ENCODE peak calls at places on chromosomes 7 and 10, in seven cellular contexts. T is NCI-H345; N is stimulated activated CD4-positive, alpha-beta T cell treated with anti-CD3 and anti-CD28 coated beads, Interleukin-4, amount 100 ng/mL, for 24 hours; A is right cardiac atrium; U is AG10803; L is HL-60; E is astrocyte of the cerebellum. B is an unnamed sample.

GRCh38 chr7:47520408-47520807 is 61.5 kb downstream of the TNS3 start:
- DNase-seq in E (peak; percentile 52), U (peak; percentile 99), T (no peak), L (no peak), N (no peak), A (peak; percentile 82), B (no peak)

GRCh38 chr10:72158174-72158573 is 57.6 kb upstream of the ANAPC16 start:
- DNase-seq in A (no peak), T (no peak), E (no peak), L (no peak), U (no peak), N (no peak), B (no peak)

GRCh38 chr7:132783824-132784223 is 207.6 kb upstream of the PLXNA4 start:
- DNase-seq in U (peak; percentile 79), N (no peak), E (peak; percentile 84), L (no peak), A (no peak), T (peak; percentile 83), B (no peak)

GRCh38 chr7:31633894-31634494 is 53.0 kb upstream of the PPP1R17 start:
- DNase-seq in U (peak; percentile 44), A (peak; percentile 20), N (no peak), L (peak; percentile 35), E (peak; percentile 50), T (peak; percentile 68), B (no peak)

GRCh38 chr7:86470763-86471162 is 172.9 kb upstream of the GRM3 start:
- DNase-seq in E (no peak), A (no peak), U (no peak), L (no peak), T (no peak), N (no peak), B (no peak)

GRCh38 chr7:118185163-118185860 is 1.3 kb downstream of the LSM8 start:
- DNase-seq in U (peak; percentile 80), T (no peak), L (no peak), E (no peak), N (no peak), A (no peak), B (no peak)

GRCh38 chr7:132666076-132666775 is 90.0 kb upstream of the PLXNA4 start:
- DNase-seq in A (no peak), L (no peak), N (no peak), E (no peak), U (peak; percentile 16), T (no peak), B (no peak)

GRCh38 chr7:41994746-41995110 is 242.3 kb downstream of the GLI3 start:
- DNase-seq in A (no peak), N (no peak), U (peak; percentile 98), T (no peak), L (no peak), E (no peak), B (no peak)

GRCh38 chr10:23035569-23035968 is 59.8 kb upstream of the MSRB2 start:
- DNase-seq in N (no peak), L (no peak), U (no peak), T (no peak), A (no peak), E (no peak), B (no peak)

GRCh38 chr7:48097511-48098231 is 8.6 kb downstream of the UPP1 start:
- DNase-seq in E (no peak), N (no peak), U (peak; percentile 49), A (no peak), L (no peak), T (no peak), B (no peak)

GRCh38 chr10:119688033-119688508 is 36.9 kb downstream of the BAG3 start:
- DNase-seq in E (no peak), A (no peak), L (peak; percentile 9), T (no peak), N (no peak), U (no peak), B (no peak)

GRCh38 chr10:24262929-24263653 is 54.2 kb downstream of the KIAA1217 start:
- DNase-seq in E (no peak), U (no peak), T (no peak), A (no peak), N (no peak), L (no peak), B (no peak)

GRCh38 chr7:13016633-13017324 is 329.3 kb downstream of the ARL4A start:
- DNase-seq in N (no peak), A (no peak), E (peak; percentile 23), L (no peak), T (no peak), U (no peak), B (no peak)

GRCh38 chr7:94030634-94031033 is 26.5 kb upstream of the BET1 start:
- DNase-seq in U (peak; percentile 24), N (no peak), A (no peak), L (no peak), T (no peak), E (no peak), B (no peak)

GRCh38 chr10:14163374-14164125 is 167.2 kb downstream of the FRMD4A start:
- DNase-seq in T (no peak), U (no peak), E (no peak), N (no peak), A (no peak), L (no peak), B (no peak)

GRCh38 chr7:5591547-5591899 is 167.9 kb upstream of the TNRC18 start:
- DNase-seq in T (no peak), L (no peak), A (no peak), E (peak; percentile 82), U (peak; percentile 90), N (no peak), B (no peak)

GRCh38 chr10:30755474-30755873 is 125.9 kb upstream of the LYZL2 start:
- DNase-seq in E (no peak), A (peak; percentile 42), T (no peak), U (peak; percentile 94), N (no peak), L (no peak), B (no peak)

GRCh38 chr7:137287651-137288258 is 55.8 kb downstream of the PTN start:
- DNase-seq in A (no peak), L (no peak), E (no peak), T (no peak), U (no peak), N (no peak), B (no peak)

GRCh38 chr10:126049741-126050140 is 153.4 kb downstream of the FANK1 start:
- DNase-seq in U (peak; percentile 78), A (peak; percentile 53), T (no peak), N (no peak), E (no peak), L (no peak), B (no peak)

GRCh38 chr7:101598422-101598957 is 30.6 kb downstream of the MYL10 start:
- DNase-seq in N (no peak), L (no peak), U (no peak), T (no peak), A (peak; percentile 62), E (no peak), B (no peak)

GRCh38 chr10:3790858-3791257 is 5.8 kb upstream of the KLF6 start:
- DNase-seq in T (no peak), N (no peak), U (no peak), E (no peak), L (no peak), A (no peak), B (no peak)

GRCh38 chr7:85512802-85513201 is 325.9 kb upstream of the SEMA3D start:
- DNase-seq in N (no peak), L (no peak), A (no peak), U (no peak), E (no peak), T (no peak), B (no peak)

GRCh38 chr10:630581-631073 is 58.8 kb downstream of the DIP2C start:
- DNase-seq in L (no peak), U (no peak), T (peak; percentile 73), A (no peak), N (no peak), E (no peak), B (no peak)

GRCh38 chr10:22573820-22574569 is 140.4 kb downstream of the PIP4K2A start:
- DNase-seq in E (no peak), L (no peak), T (no peak), U (peak; percentile 44), N (peak; percentile 18), A (no peak), B (no peak)

GRCh38 chr7:73893342-73894101 is 32.6 kb downstream of the TMEM270 start:
- DNase-seq in A (peak; percentile 90), E (no peak), N (no peak), L (no peak), T (no peak), U (peak; percentile 52), B (no peak)

GRCh38 chr10:132451506-132452215 is 54.7 kb downstream of the PWWP2B start:
- DNase-seq in U (no peak), E (no peak), A (peak; percentile 14), T (peak; percentile 21), L (peak; percentile 60), N (no peak), B (no peak)

GRCh38 chr7:45092100-45092930 is 3.5 kb upstream of the NACAD start:
- DNase-seq in L (no peak), E (no peak), N (no peak), A (no peak), T (no peak), U (no peak), B (no peak)